ENCODE peak calls at places on chromosomes 7 and 10, in four cellular contexts. V is A549, R is IMR-90, Z is K562. W is an unnamed sample.

GRCh38 chr7:2698581-2699288 is 10.7 kb downstream of the AMZ1 start:
- DNase-seq in Z (no peak), V (no peak), R (no peak), W (no peak)

GRCh38 chr7:1815051-1815481 is 145.0 kb downstream of the ELFN1 start:
- DNase-seq in Z (peak; percentile 54), R (peak; percentile 17), V (no peak), W (no peak)

GRCh38 chr7:156123362-156123761 is 311.1 kb upstream of the SHH start:
- DNase-seq in Z (no peak), V (no peak), R (no peak), W (no peak)

GRCh38 chr10:89144836-89145235 is 62.3 kb downstream of the CH25H start:
- DNase-seq in V (no peak), Z (no peak), R (no peak), W (no peak)

GRCh38 chr7:140039071-140039470 is 23.7 kb downstream of the PARP12 start:
- DNase-seq in R (no peak), Z (no peak), V (no peak), W (no peak)

GRCh38 chr10:81127931-81128330 is 590.2 kb downstream of the SH2D4B start:
- DNase-seq in V (no peak), Z (no peak), R (no peak), W (no peak)

GRCh38 chr7:29192811-29193210 is 1.8 kb upstream of the CHN2 start:
- DNase-seq in V (no peak), Z (no peak), R (no peak), W (no peak)

GRCh38 chr10:109018892-109019507 is 904.3 kb downstream of the XPNPEP1 start:
- DNase-seq in R (no peak), Z (no peak), V (no peak), W (no peak)

GRCh38 chr10:76403876-76404275 is 972.5 kb downstream of the LRMDA start:
- DNase-seq in V (no peak), R (peak; percentile 36), Z (no peak), W (no peak)

GRCh38 chr7:102436123-102436522 is 2.7 kb downstream of the ORAI2 start:
- DNase-seq in Z (no peak), R (no peak), V (no peak), W (no peak)

GRCh38 chr7:101378808-101379207 is 16.1 kb downstream of the COL26A1 start:
- DNase-seq in R (no peak), Z (no peak), V (no peak), W (no peak)

GRCh38 chr7:96337519-96337918 is 15.6 kb upstream of the SLC25A13 start:
- DNase-seq in V (no peak), Z (no peak), R (no peak), W (no peak)

GRCh38 chr7:47661051-47661714 is 79.3 kb upstream of the TNS3 start:
- DNase-seq in R (no peak), V (no peak), Z (no peak), W (no peak)

GRCh38 chr10:61397175-61397986 is 55.8 kb downstream of the TMEM26 start:
- DNase-seq in Z (no peak), R (peak; percentile 48), V (peak; percentile 3), W (no peak)

GRCh38 chr7:66150471-66150870 is 35.8 kb downstream of the CRCP start:
- DNase-seq in R (peak; percentile 76), V (no peak), Z (no peak), W (peak; percentile 62)

GRCh38 chr10:77692782-77693181 is 55.2 kb upstream of the KCNMA1 start:
- DNase-seq in R (peak; percentile 68), V (no peak), Z (no peak), W (no peak)

GRCh38 chr7:112334366-112334765 is 115.9 kb upstream of the IFRD1 start:
- DNase-seq in Z (no peak), R (no peak), V (no peak), W (no peak)

GRCh38 chr10:7243873-7244272 is 167.0 kb downstream of the SFMBT2 start:
- DNase-seq in R (no peak), Z (no peak), V (no peak), W (no peak)

GRCh38 chr10:108560488-108560887 is 1362.8 kb downstream of the XPNPEP1 start:
- DNase-seq in V (no peak), Z (no peak), R (no peak), W (no peak)

GRCh38 chr10:84549368-84549767 is 221.0 kb downstream of the CCSER2 start:
- DNase-seq in R (no peak), V (no peak), Z (no peak), W (no peak)

GRCh38 chr7:81882086-81882485 is 112.2 kb upstream of the HGF start:
- DNase-seq in R (no peak), Z (no peak), V (no peak), W (no peak)

GRCh38 chr7:83546586-83546985 is 102.4 kb downstream of the SEMA3E start:
- DNase-seq in Z (no peak), R (peak; percentile 63), V (peak; percentile 19), W (no peak)

GRCh38 chr10:28668363-28669226 is 8.7 kb upstream of the BAMBI start:
- DNase-seq in V (peak; percentile 52), Z (peak; percentile 62), R (no peak), W (no peak)

GRCh38 chr7:21468969-21469368 is 41.1 kb downstream of the SP4 start:
- DNase-seq in Z (no peak), V (no peak), R (no peak), W (no peak)

GRCh38 chr10:80187465-80188409 is 17.6 kb downstream of the ANXA11 start:
- DNase-seq in Z (peak; percentile 60), R (no peak), V (no peak), W (peak; percentile 13)

GRCh38 chr7:106476751-106477150 is 184.2 kb downstream of the CCDC71L start:
- DNase-seq in V (no peak), Z (no peak), R (no peak), W (no peak)

GRCh38 chr7:130988443-130988842 is 254.4 kb upstream of the KLF14 start:
- DNase-seq in V (no peak), Z (no peak), R (peak; percentile 57), W (no peak)

GRCh38 chr10:123359539-123359938 is 205.3 kb downstream of the BUB3 start:
- DNase-seq in R (no peak), Z (no peak), V (no peak), W (no peak)

GRCh38 chr7:22665816-22666375 is 61.1 kb upstream of the IL6 start:
- DNase-seq in V (no peak), Z (no peak), R (peak; percentile 53), W (no peak)
- TF ChIP-seq MAZ in V (no peak), Z (no peak), R (no peak), W (no peak)

DNA sequence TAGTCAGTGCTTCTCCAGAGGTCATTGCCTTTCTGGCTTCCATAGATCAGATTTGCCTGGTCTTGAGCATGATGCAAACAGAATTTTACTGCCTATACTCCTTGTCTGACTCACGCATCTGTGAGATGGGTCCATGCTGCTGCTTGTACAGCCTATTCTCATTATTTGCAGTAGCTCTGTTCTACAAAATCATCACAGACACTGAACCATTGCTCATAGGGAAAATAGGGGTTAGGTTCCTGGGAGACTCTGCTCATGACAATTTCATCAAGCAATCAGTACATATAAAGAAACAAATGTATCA is 7.4 kb upstream of the CREB3L2 start:
- DNase-seq in Z (no peak), V (no peak), R (no peak), W (no peak)
- TF ChIP-seq MAZ in Z (no peak), V (no peak), R (no peak), W (no peak)

DNA sequence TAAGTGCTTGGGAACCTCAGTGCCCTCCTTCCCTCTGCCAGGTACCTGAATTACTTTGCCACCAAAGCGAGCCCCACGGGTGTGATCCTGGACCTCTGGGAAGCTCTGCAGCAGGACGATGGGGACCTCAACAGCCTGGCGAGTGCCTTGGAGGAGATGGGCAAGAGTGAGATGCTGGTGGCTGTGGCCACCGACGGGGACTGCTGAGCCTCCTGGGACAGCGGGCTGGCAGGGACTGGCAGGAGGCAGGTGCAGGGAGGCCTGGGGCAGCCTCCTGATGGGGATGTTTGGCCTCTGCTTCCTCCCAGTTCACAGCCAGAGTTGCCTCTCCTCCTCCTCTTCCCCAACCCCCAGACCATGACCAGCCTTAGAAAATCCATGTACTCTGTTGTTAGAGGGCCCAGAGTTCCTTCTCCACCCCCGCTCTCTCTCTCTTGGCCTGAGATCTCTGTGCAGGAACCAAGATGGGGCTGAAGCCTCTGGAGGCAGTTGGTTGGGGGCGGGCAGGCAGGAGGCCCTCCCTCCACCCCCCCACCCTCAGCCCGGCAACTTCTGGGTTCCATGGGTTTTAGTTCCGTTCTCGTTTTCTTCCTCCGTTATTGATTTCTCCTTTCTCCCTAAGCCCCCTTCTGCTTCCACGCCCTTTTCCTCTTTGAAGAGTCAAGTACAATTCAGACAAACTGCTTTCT is 19.8 kb upstream of the SLC29A3 start:
- DNase-seq in R (no peak), Z (no peak), V (no peak), W (no peak)
- TF ChIP-seq MAZ in R (no peak), Z (no peak), V (no peak), W (no peak)

DNA sequence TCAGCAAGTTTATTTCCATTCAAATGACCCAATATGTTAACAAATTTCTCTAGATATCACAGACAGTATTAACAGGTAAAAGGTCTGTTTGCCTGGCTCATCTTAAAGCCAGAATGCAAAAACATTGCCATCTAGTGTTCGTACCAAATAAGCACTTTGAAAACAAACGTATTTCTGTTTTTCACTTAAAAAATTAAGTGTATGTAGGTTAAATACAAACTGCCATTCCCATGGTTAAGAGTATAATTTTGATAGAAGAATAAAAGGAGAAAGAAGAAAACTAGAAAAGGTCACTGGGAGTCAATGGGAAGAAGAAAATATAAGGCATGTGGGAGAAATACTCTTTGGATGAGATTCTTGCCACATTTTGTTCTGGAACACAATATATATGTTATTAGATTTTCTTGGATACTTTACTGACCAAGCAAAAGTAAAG is 51.0 kb downstream of the ORC5 start:
- DNase-seq in V (peak; percentile 48), R (peak; percentile 57), Z (no peak), W (peak; percentile 45)
- TF ChIP-seq MAZ in V (no peak), R (no peak), Z (no peak), W (no peak)

W was measured in HepG2.